ENCODE peak calls at places on chromosomes 4 and X, in five cellular contexts. One of them, this sample, is unnamed.

GRCh38 chr4:41281038-41281634 is 24.4 kb downstream of the UCHL1 start:
- DNase-seq in CD8-positive, alpha-beta T cell: no peak
- DNase-seq in RPMI7951: peak; percentile 67
- DNase-seq in pons: peak; percentile 94
- DNase-seq in GM10248: peak; percentile 77
- DNase-seq in this sample: peak; percentile 14

GRCh38 chr4:52979020-52979419 is 116.9 kb downstream of the RASL11B start:
- DNase-seq in CD8-positive, alpha-beta T cell: no peak
- DNase-seq in RPMI7951: no peak
- DNase-seq in pons: no peak
- DNase-seq in GM10248: no peak
- DNase-seq in this sample: no peak

GRCh38 chrX:19805054-19805690 is 82.2 kb downstream of the SH3KBP1 start:
- DNase-seq in CD8-positive, alpha-beta T cell: peak; percentile 43
- DNase-seq in RPMI7951: peak; percentile 5
- DNase-seq in pons: peak; percentile 46
- DNase-seq in GM10248: no peak
- DNase-seq in this sample: no peak

GRCh38 chr4:111650553-111651183 is 494.6 kb upstream of the FAM241A start:
- DNase-seq in CD8-positive, alpha-beta T cell: no peak
- DNase-seq in RPMI7951: no peak
- DNase-seq in pons: no peak
- DNase-seq in GM10248: no peak
- DNase-seq in this sample: no peak

GRCh38 chrX:129836827-129837226 is 6.9 kb downstream of the ZDHHC9 start:
- DNase-seq in CD8-positive, alpha-beta T cell: no peak
- DNase-seq in RPMI7951: no peak
- DNase-seq in pons: no peak
- DNase-seq in GM10248: no peak
- DNase-seq in this sample: no peak

GRCh38 chr4:78954048-78954666 is 14.9 kb upstream of the PAQR3 start:
- DNase-seq in CD8-positive, alpha-beta T cell: no peak
- DNase-seq in RPMI7951: peak; percentile 8
- DNase-seq in pons: no peak
- DNase-seq in GM10248: no peak
- DNase-seq in this sample: no peak

GRCh38 chr4:155426953-155427352 is 50.2 kb upstream of the MAP9 start:
- DNase-seq in CD8-positive, alpha-beta T cell: no peak
- DNase-seq in RPMI7951: no peak
- DNase-seq in pons: no peak
- DNase-seq in GM10248: no peak
- DNase-seq in this sample: no peak

GRCh38 chr4:86543560-86544312 is 50.4 kb upstream of the PTPN13 start:
- DNase-seq in CD8-positive, alpha-beta T cell: no peak
- DNase-seq in RPMI7951: peak; percentile 21
- DNase-seq in pons: no peak
- DNase-seq in GM10248: no peak
- DNase-seq in this sample: no peak

GRCh38 chr4:168514249-168514852 is 17.5 kb downstream of the PALLD start:
- DNase-seq in CD8-positive, alpha-beta T cell: no peak
- DNase-seq in RPMI7951: peak; percentile 41
- DNase-seq in pons: peak; percentile 42
- DNase-seq in GM10248: peak; percentile 12
- DNase-seq in this sample: no peak

GRCh38 chr4:113311047-113311446 is 261.6 kb downstream of the ANK2 start:
- DNase-seq in CD8-positive, alpha-beta T cell: no peak
- DNase-seq in RPMI7951: no peak
- DNase-seq in pons: no peak
- DNase-seq in GM10248: no peak
- DNase-seq in this sample: no peak

GRCh38 chrX:133630362-133630761 is 215.1 kb upstream of the GPC4 start:
- DNase-seq in CD8-positive, alpha-beta T cell: no peak
- DNase-seq in RPMI7951: no peak
- DNase-seq in pons: no peak
- DNase-seq in GM10248: no peak
- DNase-seq in this sample: no peak

GRCh38 chr4:27692098-27692679 is 831.5 kb downstream of the STIM2 start:
- DNase-seq in CD8-positive, alpha-beta T cell: no peak
- DNase-seq in RPMI7951: no peak
- DNase-seq in pons: peak; percentile 44
- DNase-seq in GM10248: peak; percentile 15
- DNase-seq in this sample: no peak

GRCh38 chrX:135652602-135653001 is 60.8 kb upstream of the CT45A1 start:
- DNase-seq in CD8-positive, alpha-beta T cell: no peak
- DNase-seq in RPMI7951: no peak
- DNase-seq in pons: no peak
- DNase-seq in GM10248: no peak
- DNase-seq in this sample: no peak

GRCh38 chrX:118773782-118774181 is 46.4 kb downstream of the IL13RA1 start:
- DNase-seq in CD8-positive, alpha-beta T cell: no peak
- DNase-seq in RPMI7951: no peak
- DNase-seq in pons: no peak
- DNase-seq in GM10248: no peak
- DNase-seq in this sample: no peak

GRCh38 chr4:8754634-8755589 is 116.7 kb downstream of the HMX1 start:
- DNase-seq in CD8-positive, alpha-beta T cell: no peak
- DNase-seq in RPMI7951: no peak
- DNase-seq in pons: no peak
- DNase-seq in GM10248: no peak
- DNase-seq in this sample: no peak

GRCh38 chrX:131441033-131441432 is 102.8 kb upstream of the OR13H1 start:
- DNase-seq in CD8-positive, alpha-beta T cell: no peak
- DNase-seq in RPMI7951: no peak
- DNase-seq in pons: no peak
- DNase-seq in GM10248: no peak
- DNase-seq in this sample: no peak

GRCh38 chr4:156252300-156253016 is 298.8 kb upstream of the CTSO start:
- DNase-seq in CD8-positive, alpha-beta T cell: no peak
- DNase-seq in RPMI7951: no peak
- DNase-seq in pons: no peak
- DNase-seq in GM10248: no peak
- DNase-seq in this sample: no peak

GRCh38 chrX:11968470-11968869 is 169.8 kb upstream of the FRMPD4 start:
- DNase-seq in CD8-positive, alpha-beta T cell: no peak
- DNase-seq in RPMI7951: no peak
- DNase-seq in pons: no peak
- DNase-seq in GM10248: no peak
- DNase-seq in this sample: no peak

GRCh38 chr4:39256436-39256835 is 74.1 kb downstream of the WDR19 start:
- DNase-seq in CD8-positive, alpha-beta T cell: no peak
- DNase-seq in RPMI7951: no peak
- DNase-seq in pons: no peak
- DNase-seq in GM10248: no peak
- DNase-seq in this sample: no peak

GRCh38 chr4:121307441-121308327 is 73.1 kb downstream of the QRFPR start:
- DNase-seq in CD8-positive, alpha-beta T cell: peak; percentile 53
- DNase-seq in RPMI7951: peak; percentile 20
- DNase-seq in pons: no peak
- DNase-seq in GM10248: peak; percentile 56
- DNase-seq in this sample: peak; percentile 28

GRCh38 chrX:16445166-16445752 is 204.7 kb upstream of the S100G start:
- DNase-seq in CD8-positive, alpha-beta T cell: peak; percentile 65
- DNase-seq in RPMI7951: peak; percentile 37
- DNase-seq in pons: peak; percentile 1
- DNase-seq in GM10248: peak; percentile 35
- DNase-seq in this sample: peak; percentile 7

This sample was measured in stimulated activated CD4-positive, alpha-beta T cell treated with anti-CD3 and anti-CD28 coated beads, TNF-alpha, amount 100 ng/mL, for 48 hours.